ENCODE peak calls at places on chromosomes 4 and X, in nine cellular contexts. G is adrenal gland, W is transverse colon, X is OCI-LY7, I is GM23338, O is cardiac fibroblast, Y is fibroblast of lung, V is upper lobe of right lung, P is stomach. F is an unnamed sample.
A peak's percentile ranks its signal among the peaks of the same experiment; 100 is the strongest.

GRCh38 chr4:140851032-140851636 is 94.9 kb upstream of the TBC1D9 start:
- DNase-seq in G (peak; percentile 47), W (peak; percentile 42), X (peak; percentile 86), I (peak; percentile 84), O (peak; percentile 77), Y (peak; percentile 81), V (no peak), P (peak; percentile 28), F (peak; percentile 78)

GRCh38 chrX:155071694-155072215 is 447 bp downstream of the BRCC3 start:
- DNase-seq in G (no peak), W (no peak), X (peak; percentile 31), I (peak; percentile 24), O (no peak), Y (no peak), V (no peak), P (no peak), F (no peak)

GRCh38 chr4:123506311-123506685 is 109.7 kb downstream of the SPRY1 start:
- DNase-seq in G (no peak), W (no peak), X (no peak), I (peak; percentile 61), O (no peak), Y (no peak), V (no peak), P (no peak), F (no peak)

GRCh38 chr4:106421441-106422296 is 53.1 kb upstream of the GIMD1 start:
- DNase-seq in G (no peak), W (no peak), X (no peak), I (peak; percentile 36), O (peak; percentile 0), Y (no peak), V (no peak), P (no peak), F (peak; percentile 36)

GRCh38 chr4:172998527-172999469 is 169.8 kb upstream of the GALNT7 start:
- DNase-seq in G (no peak), W (no peak), X (no peak), I (peak; percentile 19), O (peak; percentile 81), Y (peak; percentile 78), V (no peak), P (no peak), F (peak; percentile 92)

GRCh38 chr4:147635348-147635747 is 18.2 kb downstream of the TMEM184C start:
- DNase-seq in G (no peak), W (no peak), X (no peak), I (no peak), O (no peak), Y (no peak), V (no peak), P (no peak), F (no peak)

GRCh38 chrX:118665204-118665603 is 62.2 kb upstream of the IL13RA1 start:
- DNase-seq in G (no peak), W (no peak), X (no peak), I (no peak), O (no peak), Y (no peak), V (no peak), P (no peak), F (no peak)

GRCh38 chr4:8864912-8865680 is 6.5 kb downstream of the HMX1 start:
- DNase-seq in G (no peak), W (no peak), X (no peak), I (no peak), O (no peak), Y (no peak), V (no peak), P (no peak), F (no peak)

GRCh38 chr4:143335979-143336827 is 473 bp upstream of the GAB1 start:
- DNase-seq in G (peak; percentile 89), W (peak; percentile 92), X (peak; percentile 74), I (peak; percentile 95), O (peak; percentile 95), Y (peak; percentile 94), V (peak; percentile 96), P (peak; percentile 87), F (peak; percentile 93)

GRCh38 chr4:147924604-147925412 is 192.9 kb downstream of the ARHGAP10 start:
- DNase-seq in G (peak; percentile 27), W (peak; percentile 32), X (no peak), I (peak; percentile 80), O (peak; percentile 56), Y (peak; percentile 39), V (no peak), P (peak; percentile 31), F (peak; percentile 60)

GRCh38 chr4:144663852-144664488 is 18.0 kb downstream of the HHIP start:
- DNase-seq in G (no peak), W (no peak), X (no peak), I (no peak), O (no peak), Y (no peak), V (no peak), P (no peak), F (no peak)

GRCh38 chr4:176845636-176846035 is 52.9 kb upstream of the VEGFC start:
- DNase-seq in G (no peak), W (no peak), X (no peak), I (no peak), O (no peak), Y (no peak), V (no peak), P (no peak), F (no peak)

GRCh38 chrX:128698528-128698927 is 646.3 kb upstream of the ACTRT1 start:
- DNase-seq in G (peak; percentile 47), W (no peak), X (no peak), I (no peak), O (no peak), Y (no peak), V (no peak), P (no peak), F (no peak)

GRCh38 chr4:82500106-82500738 is 61.6 kb downstream of the TMEM150C start:
- DNase-seq in G (no peak), W (no peak), X (no peak), I (no peak), O (peak; percentile 23), Y (peak; percentile 52), V (no peak), P (no peak), F (peak; percentile 25)

GRCh38 chr4:25500626-25501318 is 123.7 kb downstream of the ANAPC4 start:
- DNase-seq in G (no peak), W (no peak), X (peak; percentile 21), I (no peak), O (no peak), Y (no peak), V (no peak), P (no peak), F (peak; percentile 2)

GRCh38 chrX:68571292-68572256 is 72.7 kb downstream of the YIPF6 start:
- DNase-seq in G (no peak), W (no peak), X (no peak), I (no peak), O (peak; percentile 82), Y (peak; percentile 55), V (no peak), P (no peak), F (peak; percentile 84)

GRCh38 chrX:150575415-150575814 is 7.0 kb downstream of the MTM1 start:
- DNase-seq in G (no peak), W (peak; percentile 13), X (no peak), I (no peak), O (peak; percentile 10), Y (peak; percentile 12), V (no peak), P (no peak), F (peak; percentile 33)

GRCh38 chr4:164204434-164204833 is 549.5 kb upstream of the SMIM31 start:
- DNase-seq in G (no peak), W (no peak), X (no peak), I (peak; percentile 67), O (peak; percentile 2), Y (peak; percentile 11), V (no peak), P (no peak), F (peak; percentile 46)

DNA sequence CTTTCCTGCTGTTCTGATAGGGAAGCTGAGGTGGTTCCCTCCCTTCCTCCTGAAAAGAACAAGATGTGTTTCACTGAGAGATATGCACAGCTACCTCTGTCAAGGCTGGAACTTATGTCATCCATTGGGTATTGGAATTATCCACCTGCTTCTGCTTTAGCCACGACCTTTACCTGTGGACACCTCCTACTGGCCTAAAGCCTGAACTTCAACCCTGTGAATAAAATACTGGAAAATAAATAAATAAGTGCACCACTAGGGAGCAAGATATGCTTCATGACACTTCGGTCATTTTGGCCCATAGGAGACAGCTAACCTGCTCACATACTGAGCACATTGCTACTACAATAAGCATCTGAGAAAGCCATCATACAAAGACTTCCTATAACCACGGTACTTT is 419.9 kb upstream of the NWD2 start:
- DNase-seq in G (no peak), W (no peak), X (peak; percentile 0), I (peak; percentile 59), O (no peak), Y (no peak), V (no peak), P (no peak), F (no peak)
- TF ChIP-seq CTCF in G (no peak), W (no peak), X (peak; percentile 49), I (peak; percentile 75), O (no peak), Y (no peak), V (no peak), P (no peak), F (no peak)

GRCh38 chr4:76208005-76208765 is 5.4 kb downstream of the SCARB2 start:
- DNase-seq in G (peak; percentile 88), W (peak; percentile 82), X (no peak), I (no peak), O (peak; percentile 92), Y (peak; percentile 94), V (peak; percentile 78), P (peak; percentile 74), F (peak; percentile 94)
- H3K4me3 ChIP-seq in G (peak overlapping the region; percentile 35), W (peak overlapping the region; percentile 29), X (no peak overlapping the region), I (no peak overlapping the region), O (peak overlapping the region; percentile 32), Y (peak overlapping the region; percentile 29), V (peak overlapping the region; percentile 27), P (peak overlapping the region; percentile 13), F (peak overlapping the region; percentile 44)

DNA sequence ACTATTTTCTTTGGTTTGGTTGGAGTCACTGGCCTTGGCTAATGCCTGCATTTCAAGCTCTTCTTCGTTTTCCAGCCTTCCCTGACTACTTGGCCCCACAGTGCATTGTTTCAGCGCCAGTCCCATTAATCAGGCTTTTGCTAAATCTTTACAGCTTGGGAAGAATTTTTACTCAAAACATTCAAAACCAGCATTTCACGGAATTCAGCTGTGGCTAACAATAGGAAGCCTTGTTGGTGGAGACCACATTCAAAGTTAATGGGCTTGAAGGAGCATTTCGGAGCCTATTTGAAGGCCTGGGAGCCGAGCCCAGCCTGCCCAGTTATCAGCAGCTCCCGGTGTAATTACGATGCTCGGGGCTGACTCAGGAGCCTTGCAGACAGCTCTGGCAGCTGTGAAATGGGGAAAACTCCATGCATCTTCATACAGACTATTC is 30.8 kb upstream of the VCX2 start:
- DNase-seq in G (no peak), W (no peak), X (no peak), I (no peak), O (peak; percentile 46), Y (peak; percentile 3), V (no peak), P (no peak), F (peak; percentile 18)
- TF ChIP-seq CTCF in G (no peak), W (no peak), X (no peak), I (no peak), O (no peak), Y (no peak), V (no peak), P (no peak), F (no peak)

DNA sequence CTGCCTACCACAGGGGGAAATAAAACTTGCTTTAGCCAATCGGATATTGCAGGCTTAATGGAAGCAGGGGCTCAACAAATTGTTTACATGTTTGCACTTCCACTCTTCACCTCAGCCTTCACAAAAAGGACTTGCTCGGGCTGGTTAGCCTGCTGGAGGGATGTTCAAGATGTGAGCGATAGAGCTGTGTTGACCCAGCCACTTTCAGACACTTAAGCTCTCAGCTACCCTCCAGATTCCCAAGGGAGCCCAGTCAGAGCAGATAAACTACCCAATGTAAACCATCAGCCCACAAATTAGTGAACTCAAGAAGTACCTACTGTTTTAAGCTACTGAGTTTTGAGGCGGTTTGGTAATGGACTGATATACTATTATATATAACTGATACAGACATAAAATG is 508.4 kb upstream of the FTHL17 start:
- DNase-seq in G (no peak), W (no peak), X (no peak), I (peak; percentile 8), O (no peak), Y (no peak), V (no peak), P (no peak), F (no peak)
- H3K4me3 ChIP-seq in G (no peak overlapping the region), W (no peak overlapping the region), X (no peak overlapping the region), I (no peak overlapping the region), O (no peak overlapping the region), Y (no peak overlapping the region), V (no peak overlapping the region), P (no peak overlapping the region), F (no peak overlapping the region)